ENCODE peak calls at places on chromosomes 4 and X, in ten cellular contexts. V is left ventricle myocardium inferior, Z is globus pallidus, M is cardiac septum, Y is germinal center, S is neuronal stem cell, R is WERI-Rb-1, D is AG10803, X is aorta, U is GM12865. T is an unnamed sample.

GRCh38 chr4:20384456-20384855 is 132.8 kb downstream of the SLIT2 start:
- DNase-seq in M (no peak), U (no peak), V (no peak), D (no peak), Y (no peak), Z (no peak), S (no peak), R (no peak), X (no peak), T (no peak)

GRCh38 chr4:97656034-97656720 is 487.1 kb downstream of the STPG2 start:
- DNase-seq in X (no peak), S (no peak), Y (no peak), Z (no peak), V (no peak), R (no peak), M (no peak), U (no peak), D (peak; percentile 1), T (no peak)

GRCh38 chr4:76023381-76023780 is at the start of gene CXCL10:
- DNase-seq in S (no peak), V (no peak), D (no peak), R (no peak), U (peak; percentile 18), Z (no peak), Y (no peak), X (no peak), M (no peak), T (no peak)

GRCh38 chr4:52751349-52751911 is at the start of gene ERVMER34-1:
- DNase-seq in Y (no peak), M (peak; percentile 83), X (peak; percentile 45), S (peak; percentile 23), U (no peak), Z (no peak), V (peak; percentile 72), R (peak; percentile 7), D (peak; percentile 14), T (peak; percentile 25)

GRCh38 chr4:38686682-38687081 is 22.7 kb downstream of the KLF3 start:
- DNase-seq in M (no peak), Z (no peak), Y (no peak), S (no peak), D (peak; percentile 23), X (no peak), V (no peak), U (no peak), R (no peak), T (no peak)

GRCh38 chr4:61312526-61312925 is 112.4 kb downstream of the ADGRL3 start:
- DNase-seq in Y (no peak), Z (no peak), V (no peak), R (no peak), U (no peak), M (no peak), S (no peak), X (no peak), D (no peak), T (no peak)

GRCh38 chrX:138037548-138037947 is 471.6 kb downstream of the ZIC3 start:
- DNase-seq in Z (no peak), M (no peak), U (no peak), R (no peak), S (no peak), Y (no peak), X (no peak), D (no peak), V (no peak), T (no peak)

GRCh38 chr4:57154191-57154590 is 44.0 kb upstream of the IGFBP7 start:
- DNase-seq in D (peak; percentile 8), V (no peak), Y (no peak), U (no peak), M (no peak), X (no peak), Z (no peak), R (no peak), S (no peak), T (no peak)

GRCh38 chrX:75746891-75747639 is 38.0 kb downstream of the MAGEE2 start:
- DNase-seq in R (no peak), X (peak; percentile 60), U (peak; percentile 17), M (no peak), Z (no peak), S (no peak), D (peak; percentile 15), Y (peak; percentile 16), V (peak; percentile 42), T (peak; percentile 35)

GRCh38 chr4:1115528-1116293 is 2.3 kb upstream of the RNF212 start:
- DNase-seq in R (no peak), Z (no peak), U (no peak), Y (no peak), X (no peak), S (no peak), V (no peak), M (no peak), D (no peak), T (no peak)

GRCh38 chrX:44202596-44202995 is 140.9 kb downstream of the EFHC2 start:
- DNase-seq in Y (no peak), Z (no peak), M (no peak), U (no peak), S (no peak), V (no peak), R (no peak), X (no peak), D (no peak), T (no peak)

GRCh38 chr4:168177546-168178149 is 85.3 kb downstream of the ANXA10 start:
- DNase-seq in Y (no peak), R (no peak), X (no peak), U (no peak), Z (no peak), D (no peak), V (no peak), S (no peak), M (no peak), T (no peak)

GRCh38 chr4:132344924-132345828 is 803.9 kb upstream of the PCDH10 start:
- DNase-seq in R (no peak), M (no peak), Y (no peak), X (peak; percentile 36), D (no peak), S (no peak), Z (no peak), V (no peak), U (no peak), T (no peak)

GRCh38 chr4:705278-706082 is at the start of gene PCGF3:
- DNase-seq in Z (peak; percentile 94), V (peak; percentile 97), D (peak; percentile 92), U (peak; percentile 98), Y (peak; percentile 100), X (peak; percentile 98), S (peak; percentile 93), R (peak; percentile 99), M (peak; percentile 98), T (peak; percentile 100)

GRCh38 chrX:102129473-102129872 is 4.0 kb downstream of the TCEAL2 start:
- DNase-seq in U (no peak), Y (no peak), M (no peak), X (no peak), D (peak; percentile 1), Z (no peak), V (no peak), S (no peak), R (no peak), T (no peak)

T was measured in GM20000.